ENCODE peak calls at places on chromosome 4, in four cellular contexts. X, H, O and B are unnamed samples.

GRCh38 chr4:6855692-6856297 is 53.8 kb upstream of the TBC1D14 start:
- DNase-seq in H (no peak), O (no peak), X (peak), B (no peak)

GRCh38 chr4:183436417-183436816 is 8.0 kb upstream of the CDKN2AIP start:
- DNase-seq in O (no peak), H (no peak), X (no peak), B (no peak)

GRCh38 chr4:94304365-94304971 is 38.2 kb downstream of the HPGDS start:
- DNase-seq in O (no peak), X (peak), H (no peak), B (no peak)

GRCh38 chr4:105474110-105474518 is 252 bp upstream of the PPA2 start:
- DNase-seq in O (no peak), H (no peak), X (no peak), B (peak)

GRCh38 chr4:1216869-1217294 is 32.0 kb downstream of the CTBP1 start:
- DNase-seq in X (no peak), H (no peak), O (no peak), B (no peak)

GRCh38 chr4:76016383-76016782 is 6.9 kb downstream of the CXCL10 start:
- DNase-seq in X (no peak), O (no peak), H (no peak), B (no peak)

GRCh38 chr4:2337896-2338295 is 76.0 kb upstream of the MXD4 start:
- DNase-seq in O (no peak), H (no peak), X (no peak), B (no peak)

GRCh38 chr4:86522349-86522748 is 71.8 kb upstream of the PTPN13 start:
- DNase-seq in H (no peak), X (no peak), O (no peak), B (no peak)

GRCh38 chr4:139912423-139912822 is 241.6 kb downstream of the MAML3 start:
- DNase-seq in O (no peak), X (no peak), H (no peak), B (no peak)

GRCh38 chr4:3402409-3403103 is 39.2 kb upstream of the HGFAC start:
- DNase-seq in H (no peak), O (no peak), X (no peak), B (no peak)

GRCh38 chr4:140296335-140296753 is 77.1 kb upstream of the SCOC start:
- DNase-seq in H (no peak), O (no peak), X (peak), B (no peak)

GRCh38 chr4:83438719-83439118 is 16.9 kb downstream of the HELQ start:
- DNase-seq in O (no peak), H (no peak), X (no peak), B (no peak)

GRCh38 chr4:73470728-73471127 is 10.8 kb upstream of the AFM start:
- DNase-seq in X (no peak), H (no peak), O (no peak), B (no peak)

DNA sequence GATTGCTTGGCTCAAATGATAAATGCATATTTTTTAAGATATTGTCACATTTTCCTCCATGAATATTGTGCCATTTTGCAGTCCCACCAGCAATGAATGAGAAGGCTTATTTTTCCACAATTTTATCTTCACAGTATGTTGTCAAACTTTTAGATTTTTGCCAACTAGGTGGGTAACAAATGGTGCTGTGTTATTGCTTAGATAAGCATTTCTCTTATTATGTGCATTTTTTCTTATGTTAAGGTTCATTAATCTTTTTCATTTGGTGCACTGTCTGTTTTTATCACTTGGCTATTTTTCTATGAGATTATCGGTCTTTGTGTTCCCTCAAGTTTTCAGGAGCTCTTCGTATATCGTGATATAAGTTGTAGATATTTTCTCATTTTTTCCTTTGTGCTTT is 13.4 kb upstream of the AFM start:
- DNase-seq in O (no peak), X (no peak), H (no peak), B (no peak)
- TF ChIP-seq JUN in O (no peak), X (no peak), H (no peak), B (no peak)

GRCh38 chr4:156799121-156799589 is 172.4 kb downstream of the PDGFC start:
- DNase-seq in H (no peak), O (no peak), X (no peak), B (no peak)
- TF ChIP-seq ATF2 in H (no peak), O (no peak), X (no peak), B (no peak)

GRCh38 chr4:43471950-43472349 is 579.4 kb downstream of the GRXCR1 start:
- DNase-seq in X (peak), O (no peak), H (no peak), B (no peak)
- TF ChIP-seq JUN in X (no peak), O (no peak), H (no peak), B (no peak)

GRCh38 chr4:19005211-19005610 is 983.7 kb upstream of the LCORL start:
- DNase-seq in X (no peak), O (no peak), H (no peak), B (no peak)
- TF ChIP-seq ATF2 in X (no peak), O (no peak), H (no peak), B (no peak)

GRCh38 chr4:172011196-172011595 is 198.0 kb downstream of the GALNTL6 start:
- DNase-seq in X (no peak), H (no peak), O (no peak), B (no peak)
- TF ChIP-seq JUN in X (no peak), H (no peak), O (no peak), B (no peak)

GRCh38 chr4:16785800-16786527 is 112.5 kb downstream of the LDB2 start:
- DNase-seq in O (no peak), H (no peak), X (no peak), B (no peak)
- TF ChIP-seq ATF2 in O (no peak), H (no peak), X (no peak), B (no peak)